ENCODE peak calls at places on chromosomes 11 and 22, in nine cellular contexts. One of them, this sample, is unnamed.
A peak's percentile ranks its signal among the peaks of the same experiment; 100 is the strongest.

GRCh38 chr11:113908107-113908506 is 3.5 kb downstream of the HTR3B start:
- DNase-seq in lung microvascular endothelial cell: no peak
- DNase-seq in activated naive CD4-positive, alpha-beta T cell treated with anti-CD3 and anti-CD28 coated beads for 36 hours: no peak
- DNase-seq in stimulated activated CD4-positive, alpha-beta T cell treated with anti-CD3 and anti-CD28 coated beads, Interleukin-12 subunit alpha, Interleukin-12 subunit beta, amount 100 ng/mL, for 48 hours: no peak
- DNase-seq in aorta: no peak
- DNase-seq in HS-5: no peak
- DNase-seq in astrocyte of the spinal cord: no peak
- DNase-seq in Daoy: no peak
- DNase-seq in amniotic stem cell: no peak
- DNase-seq in this sample: no peak

GRCh38 chr11:10584071-10584501 is 15.6 kb upstream of the LYVE1 start:
- DNase-seq in amniotic stem cell: no peak
- DNase-seq in lung microvascular endothelial cell: peak; percentile 86
- DNase-seq in HS-5: no peak
- DNase-seq in astrocyte of the spinal cord: peak; percentile 33
- DNase-seq in Daoy: no peak
- DNase-seq in aorta: no peak
- DNase-seq in activated naive CD4-positive, alpha-beta T cell treated with anti-CD3 and anti-CD28 coated beads for 36 hours: no peak
- DNase-seq in stimulated activated CD4-positive, alpha-beta T cell treated with anti-CD3 and anti-CD28 coated beads, Interleukin-12 subunit alpha, Interleukin-12 subunit beta, amount 100 ng/mL, for 48 hours: no peak
- DNase-seq in this sample: no peak

GRCh38 chr22:36988075-36988474 is 31.2 kb downstream of the TST start:
- DNase-seq in lung microvascular endothelial cell: no peak
- DNase-seq in amniotic stem cell: no peak
- DNase-seq in HS-5: no peak
- DNase-seq in aorta: no peak
- DNase-seq in Daoy: no peak
- DNase-seq in astrocyte of the spinal cord: no peak
- DNase-seq in activated naive CD4-positive, alpha-beta T cell treated with anti-CD3 and anti-CD28 coated beads for 36 hours: no peak
- DNase-seq in stimulated activated CD4-positive, alpha-beta T cell treated with anti-CD3 and anti-CD28 coated beads, Interleukin-12 subunit alpha, Interleukin-12 subunit beta, amount 100 ng/mL, for 48 hours: no peak
- DNase-seq in this sample: no peak

GRCh38 chr11:75667831-75668507 is 869 bp downstream of the MAP6 start:
- DNase-seq in Daoy: peak; percentile 64
- DNase-seq in aorta: peak; percentile 73
- DNase-seq in activated naive CD4-positive, alpha-beta T cell treated with anti-CD3 and anti-CD28 coated beads for 36 hours: peak; percentile 23
- DNase-seq in HS-5: no peak
- DNase-seq in amniotic stem cell: no peak
- DNase-seq in stimulated activated CD4-positive, alpha-beta T cell treated with anti-CD3 and anti-CD28 coated beads, Interleukin-12 subunit alpha, Interleukin-12 subunit beta, amount 100 ng/mL, for 48 hours: no peak
- DNase-seq in lung microvascular endothelial cell: peak; percentile 7
- DNase-seq in astrocyte of the spinal cord: peak; percentile 27
- DNase-seq in this sample: no peak

GRCh38 chr11:118899296-118899688 is 15.6 kb downstream of the CXCR5 start:
- DNase-seq in activated naive CD4-positive, alpha-beta T cell treated with anti-CD3 and anti-CD28 coated beads for 36 hours: no peak
- DNase-seq in amniotic stem cell: no peak
- DNase-seq in stimulated activated CD4-positive, alpha-beta T cell treated with anti-CD3 and anti-CD28 coated beads, Interleukin-12 subunit alpha, Interleukin-12 subunit beta, amount 100 ng/mL, for 48 hours: no peak
- DNase-seq in Daoy: no peak
- DNase-seq in HS-5: no peak
- DNase-seq in aorta: no peak
- DNase-seq in astrocyte of the spinal cord: no peak
- DNase-seq in lung microvascular endothelial cell: no peak
- DNase-seq in this sample: no peak

GRCh38 chr11:86449993-86450629 is 75.4 kb downstream of the CCDC81 start:
- DNase-seq in aorta: no peak
- DNase-seq in activated naive CD4-positive, alpha-beta T cell treated with anti-CD3 and anti-CD28 coated beads for 36 hours: no peak
- DNase-seq in lung microvascular endothelial cell: no peak
- DNase-seq in astrocyte of the spinal cord: no peak
- DNase-seq in Daoy: no peak
- DNase-seq in amniotic stem cell: no peak
- DNase-seq in HS-5: no peak
- DNase-seq in stimulated activated CD4-positive, alpha-beta T cell treated with anti-CD3 and anti-CD28 coated beads, Interleukin-12 subunit alpha, Interleukin-12 subunit beta, amount 100 ng/mL, for 48 hours: no peak
- DNase-seq in this sample: no peak

GRCh38 chr22:40904101-40904500 is 42.2 kb upstream of the DNAJB7 start:
- DNase-seq in amniotic stem cell: no peak
- DNase-seq in activated naive CD4-positive, alpha-beta T cell treated with anti-CD3 and anti-CD28 coated beads for 36 hours: no peak
- DNase-seq in lung microvascular endothelial cell: no peak
- DNase-seq in stimulated activated CD4-positive, alpha-beta T cell treated with anti-CD3 and anti-CD28 coated beads, Interleukin-12 subunit alpha, Interleukin-12 subunit beta, amount 100 ng/mL, for 48 hours: no peak
- DNase-seq in HS-5: no peak
- DNase-seq in aorta: no peak
- DNase-seq in astrocyte of the spinal cord: no peak
- DNase-seq in Daoy: no peak
- DNase-seq in this sample: no peak

GRCh38 chr22:23120415-23120899 is 21.3 kb downstream of the RSPH14 start:
- DNase-seq in astrocyte of the spinal cord: no peak
- DNase-seq in amniotic stem cell: no peak
- DNase-seq in Daoy: no peak
- DNase-seq in activated naive CD4-positive, alpha-beta T cell treated with anti-CD3 and anti-CD28 coated beads for 36 hours: no peak
- DNase-seq in lung microvascular endothelial cell: no peak
- DNase-seq in aorta: no peak
- DNase-seq in HS-5: no peak
- DNase-seq in stimulated activated CD4-positive, alpha-beta T cell treated with anti-CD3 and anti-CD28 coated beads, Interleukin-12 subunit alpha, Interleukin-12 subunit beta, amount 100 ng/mL, for 48 hours: no peak
- DNase-seq in this sample: no peak